ENCODE peak calls at places on chromosomes 13 and 19, in seven cellular contexts. H is activated T-cell treated with anti-CD3 and anti-CD28 coated beads, Interleukin-2, amount 50 U/mL, for 24 hours; X is NCI-H1436; R is MM.1S; E is IMR-90; W is WERI-Rb-1; V is activated CD4-positive, CD25-positive, alpha-beta regulatory T cell. L is an unnamed sample.

GRCh38 chr19:37362733-37363132 is 8.2 kb upstream of the ZNF527 start:
- DNase-seq in H (no peak), X (no peak), R (peak), E (no peak), W (peak), V (no peak), L (no peak)

GRCh38 chr19:46608178-46608577 is 7.0 kb downstream of the CALM3 start:
- DNase-seq in H (no peak), X (no peak), R (no peak), E (no peak), W (no peak), V (no peak), L (no peak)

GRCh38 chr13:114074671-114075315 is 57.6 kb downstream of the RASA3 start:
- DNase-seq in H (no peak), X (no peak), R (no peak), E (no peak), W (no peak), V (no peak), L (no peak)

GRCh38 chr19:57016491-57016890 is 103.3 kb upstream of the USP29 start:
- DNase-seq in H (no peak), X (no peak), R (no peak), E (no peak), W (no peak), V (no peak), L (no peak)

GRCh38 chr19:55637534-55637933 is 3.3 kb upstream of the ZNF580 start:
- DNase-seq in H (no peak), X (no peak), R (no peak), E (no peak), W (no peak), V (no peak), L (no peak)

GRCh38 chr13:61685683-61686013 is 270.0 kb upstream of the PCDH20 start:
- DNase-seq in H (no peak), X (no peak), R (no peak), E (no peak), W (peak), V (no peak), L (peak)

GRCh38 chr13:109652536-109652935 is 133.8 kb downstream of the IRS2 start:
- DNase-seq in H (no peak), X (no peak), R (no peak), E (peak), W (no peak), V (no peak), L (no peak)

GRCh38 chr19:56811480-56811879 is 29.0 kb downstream of the PEG3 start:
- DNase-seq in H (no peak), X (no peak), R (no peak), E (no peak), W (no peak), V (no peak), L (no peak)

GRCh38 chr13:58542530-58542929 is 911.0 kb downstream of the PCDH17 start:
- DNase-seq in H (no peak), X (no peak), R (no peak), E (no peak), W (no peak), V (no peak), L (no peak)

GRCh38 chr13:100633461-100633860 is 41.1 kb downstream of the TMTC4 start:
- DNase-seq in H (no peak), X (no peak), R (no peak), E (peak), W (no peak), V (no peak), L (no peak)

GRCh38 chr13:91361755-91362271 is 14.3 kb downstream of the MIR17HG start:
- DNase-seq in H (no peak), X (no peak), R (no peak), E (no peak), W (no peak), V (no peak), L (no peak)

L was measured in neuronal stem cell.